ENCODE peak calls at places on chromosome 16, in seven cellular contexts. N is upper lobe of right lung, I is A549, Q is pancreas, H is PC-3, O is mucosa of descending colon, E is ascending aorta. T is an unnamed sample. For H3K4me1, the result is how much of the 10 kb centered on the place peaks cover.

GRCh38 chr16:82031116-82032084 is 3.7 kb upstream of the HSD17B2 start:
- DNase-seq in I (peak), H (peak), N (no peak), O (no peak), E (no peak), Q (no peak), T (peak)

GRCh38 chr16:81376880-81377279 is 62.1 kb downstream of the GAN start:
- DNase-seq in H (peak), E (no peak), O (no peak), Q (no peak), I (no peak), N (no peak), T (no peak)

GRCh38 chr16:1412847-1413246 is 1.7 kb downstream of the UNKL start:
- DNase-seq in N (no peak), E (no peak), Q (no peak), H (no peak), I (no peak), O (no peak), T (no peak)

GRCh38 chr16:82639666-82640336 is 13.0 kb downstream of the CDH13 start:
- DNase-seq in O (peak), E (no peak), H (peak), Q (no peak), N (peak), I (peak), T (peak)

GRCh38 chr16:82651921-82652601 is 25.3 kb downstream of the CDH13 start:
- DNase-seq in N (no peak), Q (no peak), E (no peak), H (no peak), O (no peak), I (no peak), T (peak)

GRCh38 chr16:49620158-49620867 is 235.6 kb downstream of the ZNF423 start:
- DNase-seq in Q (peak), N (no peak), I (peak), O (peak), H (peak), E (peak), T (peak)

GRCh38 chr16:85613609-85614337 is 651 bp downstream of the GSE1 start:
- DNase-seq in N (peak), O (peak), H (peak), Q (peak), I (peak), E (peak), T (peak)

GRCh38 chr16:20899503-20900298 is 457 bp downstream of the DCUN1D3 start:
- DNase-seq in O (peak), H (no peak), E (no peak), N (no peak), Q (peak), I (no peak), T (peak)

GRCh38 chr16:20333120-20333519 is 5.8 kb upstream of the GP2 start:
- DNase-seq in Q (no peak), E (no peak), H (no peak), I (no peak), N (no peak), O (no peak), T (no peak)

GRCh38 chr16:2963611-2964415 is at the start of gene KREMEN2:
- DNase-seq in O (peak), H (peak), E (no peak), I (peak), Q (peak), N (no peak), T (peak)

GRCh38 chr16:77416939-77417480 is 17.8 kb downstream of the ADAMTS18 start:
- DNase-seq in Q (no peak), N (no peak), I (no peak), O (no peak), H (no peak), E (no peak), T (no peak)

GRCh38 chr16:15782573-15783365 is 74.1 kb downstream of the MYH11 start:
- DNase-seq in O (no peak), N (no peak), E (no peak), Q (no peak), H (no peak), I (no peak), T (no peak)

GRCh38 chr16:84566580-84567244 is 51.2 kb downstream of the COTL1 start:
- DNase-seq in E (no peak), Q (no peak), O (no peak), N (no peak), I (no peak), H (no peak), T (no peak)

GRCh38 chr16:80718480-80719220 is 85.7 kb downstream of the CDYL2 start:
- DNase-seq in N (no peak), O (no peak), E (no peak), H (peak), Q (peak), I (no peak), T (no peak)

GRCh38 chr16:72876221-72876620 is 171.7 kb downstream of the ZFHX3 start:
- DNase-seq in I (no peak), N (peak), Q (peak), H (no peak), O (peak), E (peak), T (no peak)

GRCh38 chr16:55035037-55035436 is 104.4 kb downstream of the IRX5 start:
- DNase-seq in Q (no peak), E (peak), I (peak), N (no peak), O (peak), H (peak), T (peak)

GRCh38 chr16:378821-379182 is 3.0 kb downstream of the PGAP6 start:
- DNase-seq in Q (no peak), E (no peak), N (no peak), O (no peak), H (no peak), I (no peak), T (no peak)

GRCh38 chr16:2835638-2836493 is 5.8 kb downstream of the ZG16B start:
- DNase-seq in H (peak), O (no peak), Q (peak), I (peak), E (no peak), N (peak), T (peak)

GRCh38 chr16:71540-72341 is 690 bp downstream of the RHBDF1 start:
- DNase-seq in I (peak), E (peak), O (peak), Q (peak), H (peak), N (peak), T (peak)

GRCh38 chr16:3045758-3046505 is 429 bp upstream of the MMP25 start:
- DNase-seq in N (peak), H (no peak), E (no peak), Q (no peak), I (no peak), O (no peak), T (no peak)

GRCh38 chr16:87297918-87298631 is 19.1 kb downstream of the C16orf95 start:
- DNase-seq in O (no peak), Q (no peak), I (peak), E (no peak), N (no peak), H (peak), T (peak)

GRCh38 chr16:2194166-2194834 is 2.1 kb downstream of the CASKIN1 start:
- DNase-seq in O (no peak), E (no peak), N (no peak), H (peak), I (peak), Q (no peak), T (no peak)

GRCh38 chr16:11530171-11530940 is 56.4 kb downstream of the LITAF start:
- DNase-seq in O (no peak), I (no peak), H (no peak), Q (no peak), N (no peak), E (no peak), T (no peak)

GRCh38 chr16:71383054-71383773 is 24.7 kb downstream of the CALB2 start:
- DNase-seq in Q (no peak), H (peak), I (no peak), N (no peak), O (no peak), E (no peak), T (no peak)

GRCh38 chr16:82067042-82067809 is 32.2 kb downstream of the HSD17B2 start:
- DNase-seq in I (no peak), E (no peak), H (no peak), Q (no peak), O (no peak), N (no peak), T (no peak)

GRCh38 chr16:4411684-4412083 is 4.7 kb downstream of the CORO7 start:
- DNase-seq in O (peak), E (no peak), I (no peak), Q (no peak), H (no peak), N (peak), T (no peak)

GRCh38 chr16:16016388-16016964 is 67.1 kb downstream of the ABCC1 start:
- DNase-seq in N (no peak), H (no peak), Q (no peak), O (no peak), E (no peak), I (no peak), T (no peak)

GRCh38 chr16:3088450-3088849 is 10.6 kb downstream of the ZSCAN10 start:
- DNase-seq in H (no peak), O (peak), I (no peak), E (no peak), Q (no peak), N (no peak), T (no peak)

GRCh38 chr16:81838794-81839193 is 59.7 kb downstream of the PLCG2 start:
- DNase-seq in H (peak), N (no peak), O (no peak), I (no peak), Q (no peak), E (no peak), T (no peak)

GRCh38 chr16:87580855-87581261 is 21.4 kb upstream of the JPH3 start:
- DNase-seq in O (no peak), Q (no peak), H (peak), N (no peak), E (no peak), I (no peak), T (no peak)

DNA sequence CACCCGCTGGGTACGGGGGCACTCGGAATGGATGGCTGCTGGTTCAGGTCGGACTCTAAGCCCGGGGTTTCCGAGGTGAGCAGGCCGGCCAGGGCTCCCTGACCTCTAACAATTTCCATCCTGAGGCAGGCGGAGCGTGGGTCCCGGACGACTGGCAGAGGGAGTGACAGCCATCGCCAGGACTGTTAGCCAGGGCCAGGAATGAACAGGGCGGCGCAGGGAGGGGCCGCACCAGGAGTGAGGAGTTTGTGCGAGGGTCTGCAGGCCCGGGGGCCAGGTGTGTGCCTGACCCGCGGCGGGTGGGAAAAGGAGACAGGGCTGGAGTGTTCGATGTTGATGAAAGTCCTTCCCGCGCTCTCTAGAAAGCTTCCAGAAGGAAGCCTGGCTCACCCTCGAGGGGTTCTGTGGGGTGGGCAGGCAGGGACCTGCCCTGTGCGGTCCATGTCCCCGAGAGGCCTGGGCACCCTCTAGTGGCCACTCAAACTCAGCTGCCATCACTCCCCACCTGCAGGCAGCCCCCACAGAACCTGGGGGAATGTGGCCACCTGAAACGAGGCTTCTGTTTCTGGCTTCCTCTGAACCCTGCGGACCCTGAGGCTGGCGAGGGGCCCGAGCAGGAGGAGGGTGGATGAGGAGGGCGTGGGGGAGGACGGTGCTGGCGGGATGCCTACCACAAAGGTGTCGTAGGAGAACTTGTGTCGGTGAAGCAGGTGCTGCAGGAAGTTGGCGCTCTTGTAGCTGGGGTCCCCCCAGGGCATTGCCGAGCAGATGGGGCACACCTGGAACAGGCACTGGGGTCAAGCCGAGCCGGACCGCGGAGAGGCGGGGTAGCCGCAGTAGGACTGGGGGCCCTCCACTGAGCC is 8.1 kb downstream of the RNF166 start:
- DNase-seq in I (no peak), Q (no peak), E (no peak), O (no peak), N (no peak), H (no peak), T (peak)
- TF ChIP-seq CTCF in I (peak), Q (no peak), E (no peak), O (no peak), N (no peak), H (peak), T (peak)

GRCh38 chr16:67174706-67175231 is 4.4 kb downstream of the NOL3 start:
- DNase-seq in O (peak), H (no peak), E (no peak), N (no peak), Q (no peak), I (no peak), T (no peak)

GRCh38 chr16:67177743-67178699 is 5.7 kb downstream of the MATCAP1 start:
- DNase-seq in O (peak), N (peak), E (no peak), I (peak), H (peak), Q (peak), T (peak)

GRCh38 chr16:67179421-67180080 is 4.2 kb downstream of the MATCAP1 start:
- DNase-seq in E (no peak), N (no peak), O (no peak), I (no peak), H (no peak), Q (no peak), T (no peak)

GRCh38 chr16:67173808-67174705 is 3.7 kb downstream of the NOL3 start:
- DNase-seq in N (peak), I (peak), Q (peak), H (peak), E (peak), O (peak), T (peak)

GRCh38 chr16:67176662-67177061 is 6.3 kb downstream of the NOL3 start:
- DNase-seq in E (no peak), H (no peak), Q (no peak), I (no peak), O (no peak), N (no peak), T (no peak)
- H3K4me1 ChIP-seq in E (under half), H (under half), Q (under half), I (under half), O (under half), N (under half), T (under half)

DNA sequence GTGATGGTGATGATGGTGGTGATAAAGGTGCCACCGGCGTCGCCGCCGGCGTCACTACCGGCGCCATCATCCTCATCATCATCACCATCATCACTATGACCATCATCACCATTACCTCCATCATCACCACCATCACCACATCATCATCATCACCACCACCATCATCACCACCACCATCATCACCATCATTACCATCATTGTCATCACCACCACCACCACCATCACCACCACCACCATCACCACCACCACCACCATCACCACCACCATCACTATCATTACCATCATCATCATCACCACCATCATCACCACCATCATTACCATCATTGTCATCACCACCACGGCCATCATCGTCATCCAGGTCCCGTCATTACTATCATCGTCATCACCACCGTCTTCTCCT is 179.7 kb downstream of the NPIPB11 start:
- DNase-seq in H (no peak), I (no peak), N (no peak), Q (no peak), O (no peak), E (no peak), T (no peak)
- TF ChIP-seq CTCF in H (no peak), I (no peak), N (no peak), Q (no peak), O (no peak), E (no peak), T (no peak)

GRCh38 chr16:67244387-67245188 is 2.7 kb downstream of the FHOD1 start:
- DNase-seq in O (peak), H (peak), I (peak), N (peak), E (peak), Q (peak), T (no peak)
- H3K4me1 ChIP-seq in O (half or more), H (half or more), I (half or more), N (half or more), E (under half), Q (under half), T (under half)

DNA sequence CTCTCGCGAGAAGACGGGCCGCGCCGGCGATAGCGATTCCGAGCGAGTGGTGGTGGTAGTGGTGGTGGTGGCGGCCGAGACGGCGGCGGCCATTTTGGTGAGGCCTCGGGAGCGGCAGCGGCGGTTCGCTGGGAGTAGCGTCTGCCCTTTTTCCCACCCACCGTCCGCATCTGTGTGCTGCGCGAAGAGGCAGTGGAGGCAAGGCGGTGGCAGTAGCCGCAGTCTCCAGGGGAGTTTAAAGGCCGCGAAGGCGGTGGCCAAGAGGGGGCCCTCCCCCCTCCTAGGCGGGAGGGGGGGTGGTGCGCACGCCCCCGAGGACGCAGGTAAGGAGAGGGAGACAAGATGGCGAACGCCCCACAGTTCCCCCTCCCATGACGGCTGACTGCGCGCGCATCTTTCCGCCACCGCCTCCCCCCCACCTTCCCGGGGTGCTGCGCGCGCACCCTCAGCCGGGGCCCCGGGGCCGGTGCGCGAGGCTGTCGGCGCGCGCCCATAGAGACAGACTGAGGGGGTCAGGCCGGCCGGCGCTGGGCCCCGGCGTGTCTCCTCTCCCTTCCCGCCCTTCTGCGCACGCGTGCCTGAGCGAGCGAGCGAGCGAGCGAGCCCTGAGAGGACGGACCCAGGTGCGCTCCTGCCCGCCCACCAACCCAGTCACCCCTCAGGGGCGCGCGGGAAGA is 694 bp upstream of the SRCAP start:
- DNase-seq in I (peak), Q (peak), E (peak), N (peak), H (peak), O (peak), T (peak)
- TF ChIP-seq CTCF in I (no peak), Q (no peak), E (no peak), N (no peak), H (no peak), O (no peak), T (no peak)

DNA sequence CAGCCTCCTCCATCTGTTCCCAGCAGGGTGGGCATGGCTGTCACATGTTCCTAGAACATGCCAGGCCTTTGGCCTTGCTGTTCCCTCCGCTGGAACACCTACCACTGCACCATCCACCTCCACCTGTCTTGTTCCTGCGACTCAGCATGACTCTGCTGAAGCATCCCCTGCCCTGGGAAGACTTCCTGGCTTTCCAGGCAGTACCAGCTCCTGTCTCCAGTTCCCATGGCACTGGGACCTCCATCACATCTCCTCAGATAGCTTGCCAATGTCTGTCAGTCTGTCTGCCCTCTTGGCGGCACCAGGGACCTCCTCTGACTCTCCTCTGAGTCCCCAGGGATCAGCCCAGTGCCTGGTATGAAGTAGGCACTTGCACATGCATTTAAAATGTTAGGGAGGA is 15.7 kb downstream of the PDP2 start:
- DNase-seq in N (no peak), Q (no peak), H (no peak), I (no peak), O (peak), E (no peak), T (no peak)
- H3K4me1 ChIP-seq in N (under half), Q (under half), H (under half), I (under half), O (under half), E (under half), T (under half)